ENCODE peak calls at places on chromosomes 16 and 17, in eight cellular contexts. One of them, this sample, is unnamed.
A peak's percentile ranks its signal among the peaks of the same experiment; 100 is the strongest.

GRCh38 chr17:2684549-2684948 is 27.0 kb downstream of the CLUH start:
- DNase-seq in lower leg skin: peak; percentile 83
- DNase-seq in left lung: no peak
- DNase-seq in heart right ventricle: no peak
- DNase-seq in fibroblast of the aortic adventitia: no peak
- DNase-seq in neural progenitor cell: peak; percentile 35
- DNase-seq in mucosa of descending colon: no peak
- DNase-seq in cardiac fibroblast: no peak
- DNase-seq in this sample: no peak

GRCh38 chr17:57051886-57052342 is 33.1 kb upstream of the AKAP1 start:
- DNase-seq in lower leg skin: no peak
- DNase-seq in left lung: no peak
- DNase-seq in heart right ventricle: no peak
- DNase-seq in fibroblast of the aortic adventitia: no peak
- DNase-seq in neural progenitor cell: peak; percentile 35
- DNase-seq in mucosa of descending colon: no peak
- DNase-seq in cardiac fibroblast: no peak
- DNase-seq in this sample: no peak

GRCh38 chr16:80804061-80804450 is 342 bp downstream of the CDYL2 start:
- DNase-seq in lower leg skin: no peak
- DNase-seq in left lung: peak; percentile 41
- DNase-seq in heart right ventricle: peak; percentile 59
- DNase-seq in fibroblast of the aortic adventitia: peak; percentile 52
- DNase-seq in neural progenitor cell: no peak
- DNase-seq in mucosa of descending colon: peak; percentile 62
- DNase-seq in cardiac fibroblast: peak; percentile 80
- DNase-seq in this sample: peak; percentile 70

GRCh38 chr16:73473713-73474112 is 425.8 kb upstream of the ZFHX3 start:
- DNase-seq in lower leg skin: no peak
- DNase-seq in left lung: no peak
- DNase-seq in heart right ventricle: no peak
- DNase-seq in fibroblast of the aortic adventitia: no peak
- DNase-seq in neural progenitor cell: no peak
- DNase-seq in mucosa of descending colon: no peak
- DNase-seq in cardiac fibroblast: no peak
- DNase-seq in this sample: no peak

GRCh38 chr17:65183736-65184135 is 46.6 kb downstream of the RGS9 start:
- DNase-seq in lower leg skin: no peak
- DNase-seq in left lung: no peak
- DNase-seq in heart right ventricle: no peak
- DNase-seq in fibroblast of the aortic adventitia: peak; percentile 17
- DNase-seq in neural progenitor cell: peak; percentile 76
- DNase-seq in mucosa of descending colon: no peak
- DNase-seq in cardiac fibroblast: peak; percentile 70
- DNase-seq in this sample: no peak

GRCh38 chr16:66266436-66267286 is 99.8 kb upstream of the CDH5 start:
- DNase-seq in lower leg skin: peak; percentile 95
- DNase-seq in left lung: peak; percentile 76
- DNase-seq in heart right ventricle: peak; percentile 67
- DNase-seq in fibroblast of the aortic adventitia: peak; percentile 98
- DNase-seq in neural progenitor cell: peak; percentile 48
- DNase-seq in mucosa of descending colon: peak; percentile 61
- DNase-seq in cardiac fibroblast: peak; percentile 91
- DNase-seq in this sample: no peak

GRCh38 chr16:77613115-77613514 is 109.2 kb upstream of the NUDT7 start:
- DNase-seq in lower leg skin: no peak
- DNase-seq in left lung: no peak
- DNase-seq in heart right ventricle: no peak
- DNase-seq in fibroblast of the aortic adventitia: peak; percentile 31
- DNase-seq in neural progenitor cell: no peak
- DNase-seq in mucosa of descending colon: no peak
- DNase-seq in cardiac fibroblast: no peak
- DNase-seq in this sample: no peak

GRCh38 chr17:65117384-65118035 is 19.7 kb upstream of the RGS9 start:
- DNase-seq in lower leg skin: no peak
- DNase-seq in left lung: no peak
- DNase-seq in heart right ventricle: no peak
- DNase-seq in fibroblast of the aortic adventitia: no peak
- DNase-seq in neural progenitor cell: no peak
- DNase-seq in mucosa of descending colon: no peak
- DNase-seq in cardiac fibroblast: no peak
- DNase-seq in this sample: no peak

GRCh38 chr16:10314811-10315210 is 71.0 kb upstream of the ATF7IP2 start:
- DNase-seq in lower leg skin: no peak
- DNase-seq in left lung: no peak
- DNase-seq in heart right ventricle: no peak
- DNase-seq in fibroblast of the aortic adventitia: peak; percentile 8
- DNase-seq in neural progenitor cell: no peak
- DNase-seq in mucosa of descending colon: no peak
- DNase-seq in cardiac fibroblast: peak; percentile 38
- DNase-seq in this sample: peak; percentile 16

GRCh38 chr16:87344931-87345631 is 27.9 kb upstream of the C16orf95 start:
- DNase-seq in lower leg skin: no peak
- DNase-seq in left lung: peak; percentile 63
- DNase-seq in heart right ventricle: no peak
- DNase-seq in fibroblast of the aortic adventitia: peak; percentile 20
- DNase-seq in neural progenitor cell: no peak
- DNase-seq in mucosa of descending colon: peak; percentile 73
- DNase-seq in cardiac fibroblast: peak; percentile 14
- DNase-seq in this sample: peak; percentile 79

GRCh38 chr17:17732892-17733670 is 51.8 kb downstream of the RAI1 start:
- DNase-seq in lower leg skin: no peak
- DNase-seq in left lung: no peak
- DNase-seq in heart right ventricle: no peak
- DNase-seq in fibroblast of the aortic adventitia: peak; percentile 76
- DNase-seq in neural progenitor cell: no peak
- DNase-seq in mucosa of descending colon: no peak
- DNase-seq in cardiac fibroblast: peak; percentile 65
- DNase-seq in this sample: no peak

GRCh38 chr17:1896243-1897163 is 66.7 kb downstream of the RPA1 start:
- DNase-seq in lower leg skin: no peak
- DNase-seq in left lung: no peak
- DNase-seq in heart right ventricle: no peak
- DNase-seq in fibroblast of the aortic adventitia: no peak
- DNase-seq in neural progenitor cell: no peak
- DNase-seq in mucosa of descending colon: no peak
- DNase-seq in cardiac fibroblast: no peak
- DNase-seq in this sample: no peak

GRCh38 chr17:78124081-78124835 is 4.3 kb downstream of the TMC6 start:
- DNase-seq in lower leg skin: no peak
- DNase-seq in left lung: no peak
- DNase-seq in heart right ventricle: peak; percentile 34
- DNase-seq in fibroblast of the aortic adventitia: no peak
- DNase-seq in neural progenitor cell: no peak
- DNase-seq in mucosa of descending colon: peak; percentile 79
- DNase-seq in cardiac fibroblast: no peak
- DNase-seq in this sample: no peak

GRCh38 chr16:83393196-83393981 is 414.4 kb upstream of the HSBP1 start:
- DNase-seq in lower leg skin: no peak
- DNase-seq in left lung: no peak
- DNase-seq in heart right ventricle: no peak
- DNase-seq in fibroblast of the aortic adventitia: peak; percentile 25
- DNase-seq in neural progenitor cell: peak; percentile 15
- DNase-seq in mucosa of descending colon: no peak
- DNase-seq in cardiac fibroblast: peak; percentile 19
- DNase-seq in this sample: no peak

GRCh38 chr17:73341350-73342056 is 29.7 kb upstream of the CDC42EP4 start:
- DNase-seq in lower leg skin: no peak
- DNase-seq in left lung: no peak
- DNase-seq in heart right ventricle: no peak
- DNase-seq in fibroblast of the aortic adventitia: no peak
- DNase-seq in neural progenitor cell: no peak
- DNase-seq in mucosa of descending colon: no peak
- DNase-seq in cardiac fibroblast: no peak
- DNase-seq in this sample: no peak

GRCh38 chr16:30722443-30722842 is 23.5 kb downstream of the SRCAP start:
- DNase-seq in lower leg skin: no peak
- DNase-seq in left lung: no peak
- DNase-seq in heart right ventricle: no peak
- DNase-seq in fibroblast of the aortic adventitia: no peak
- DNase-seq in neural progenitor cell: no peak
- DNase-seq in mucosa of descending colon: no peak
- DNase-seq in cardiac fibroblast: no peak
- DNase-seq in this sample: no peak

GRCh38 chr17:63442074-63442473 is 4.0 kb downstream of the CYB561 start:
- DNase-seq in lower leg skin: no peak
- DNase-seq in left lung: no peak
- DNase-seq in heart right ventricle: no peak
- DNase-seq in fibroblast of the aortic adventitia: no peak
- DNase-seq in neural progenitor cell: no peak
- DNase-seq in mucosa of descending colon: no peak
- DNase-seq in cardiac fibroblast: no peak
- DNase-seq in this sample: no peak

GRCh38 chr17:63440770-63441335 is 5.3 kb downstream of the CYB561 start:
- DNase-seq in lower leg skin: no peak
- DNase-seq in left lung: no peak
- DNase-seq in heart right ventricle: no peak
- DNase-seq in fibroblast of the aortic adventitia: no peak
- DNase-seq in neural progenitor cell: no peak
- DNase-seq in mucosa of descending colon: no peak
- DNase-seq in cardiac fibroblast: no peak
- DNase-seq in this sample: no peak

GRCh38 chr17:63443053-63443452 is 3.1 kb downstream of the CYB561 start:
- DNase-seq in lower leg skin: no peak
- DNase-seq in left lung: no peak
- DNase-seq in heart right ventricle: no peak
- DNase-seq in fibroblast of the aortic adventitia: no peak
- DNase-seq in neural progenitor cell: no peak
- DNase-seq in mucosa of descending colon: no peak
- DNase-seq in cardiac fibroblast: no peak
- DNase-seq in this sample: no peak

GRCh38 chr17:63441654-63442053 is 4.5 kb downstream of the CYB561 start:
- DNase-seq in lower leg skin: no peak
- DNase-seq in left lung: no peak
- DNase-seq in heart right ventricle: no peak
- DNase-seq in fibroblast of the aortic adventitia: no peak
- DNase-seq in neural progenitor cell: no peak
- DNase-seq in mucosa of descending colon: no peak
- DNase-seq in cardiac fibroblast: no peak
- DNase-seq in this sample: no peak

GRCh38 chr17:63442549-63443035 is 3.5 kb downstream of the CYB561 start:
- DNase-seq in lower leg skin: no peak
- DNase-seq in left lung: no peak
- DNase-seq in heart right ventricle: no peak
- DNase-seq in fibroblast of the aortic adventitia: no peak
- DNase-seq in neural progenitor cell: peak; percentile 67
- DNase-seq in mucosa of descending colon: no peak
- DNase-seq in cardiac fibroblast: no peak
- DNase-seq in this sample: peak; percentile 30
- TF ChIP-seq CTCF in lower leg skin: no peak
- TF ChIP-seq CTCF in left lung: no peak
- TF ChIP-seq CTCF in heart right ventricle: no peak
- TF ChIP-seq CTCF in fibroblast of the aortic adventitia: no peak
- TF ChIP-seq CTCF in neural progenitor cell: peak; percentile 41
- TF ChIP-seq CTCF in mucosa of descending colon: no peak
- TF ChIP-seq CTCF in cardiac fibroblast: peak; percentile 11
- TF ChIP-seq CTCF in this sample: no peak

GRCh38 chr17:50117202-50118040 is 12.5 kb downstream of the SAMD14 start:
- DNase-seq in lower leg skin: no peak
- DNase-seq in left lung: no peak
- DNase-seq in heart right ventricle: peak; percentile 66
- DNase-seq in fibroblast of the aortic adventitia: peak; percentile 50
- DNase-seq in neural progenitor cell: peak; percentile 92
- DNase-seq in mucosa of descending colon: peak; percentile 69
- DNase-seq in cardiac fibroblast: peak; percentile 65
- DNase-seq in this sample: peak; percentile 71
- TF ChIP-seq CTCF in lower leg skin: no peak
- TF ChIP-seq CTCF in left lung: peak; percentile 56
- TF ChIP-seq CTCF in heart right ventricle: peak; percentile 22
- TF ChIP-seq CTCF in fibroblast of the aortic adventitia: peak; percentile 56
- TF ChIP-seq CTCF in neural progenitor cell: peak; percentile 66
- TF ChIP-seq CTCF in mucosa of descending colon: peak; percentile 60
- TF ChIP-seq CTCF in cardiac fibroblast: peak; percentile 28
- TF ChIP-seq CTCF in this sample: peak; percentile 77

GRCh38 chr17:19546289-19547065 is 12.8 kb downstream of the SLC47A1 start:
- DNase-seq in lower leg skin: no peak
- DNase-seq in left lung: peak; percentile 56
- DNase-seq in heart right ventricle: peak; percentile 33
- DNase-seq in fibroblast of the aortic adventitia: no peak
- DNase-seq in neural progenitor cell: peak; percentile 20
- DNase-seq in mucosa of descending colon: no peak
- DNase-seq in cardiac fibroblast: peak; percentile 34
- DNase-seq in this sample: peak; percentile 11
- TF ChIP-seq CTCF in lower leg skin: no peak
- TF ChIP-seq CTCF in left lung: no peak
- TF ChIP-seq CTCF in heart right ventricle: no peak
- TF ChIP-seq CTCF in fibroblast of the aortic adventitia: no peak
- TF ChIP-seq CTCF in neural progenitor cell: peak; percentile 23
- TF ChIP-seq CTCF in mucosa of descending colon: no peak
- TF ChIP-seq CTCF in cardiac fibroblast: no peak
- TF ChIP-seq CTCF in this sample: no peak

DNA sequence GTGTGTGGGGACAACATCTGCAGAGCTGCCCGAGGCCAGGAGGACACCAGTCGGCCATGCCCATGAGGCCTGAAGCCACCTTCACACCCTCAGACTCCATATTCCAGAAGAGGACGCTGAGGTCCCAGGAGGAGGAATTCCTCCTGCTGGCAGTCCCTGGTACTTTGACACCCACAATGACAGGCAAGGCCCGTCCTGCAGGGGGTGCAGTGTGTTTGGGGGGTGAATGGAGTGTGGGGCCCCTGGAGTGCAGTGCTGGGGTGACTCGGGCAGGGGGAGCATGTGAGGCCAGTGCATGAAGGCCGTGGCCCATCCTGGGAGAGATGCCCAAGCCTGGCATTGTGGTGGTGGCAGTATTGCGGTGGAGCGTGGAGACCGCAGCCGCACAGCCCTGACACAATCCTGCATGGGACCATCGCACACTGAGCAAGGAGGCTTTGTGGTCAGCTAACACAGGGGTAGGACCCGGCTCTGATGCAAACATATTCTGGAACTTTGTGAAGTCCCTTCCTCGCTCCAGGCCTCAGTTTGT is 52.2 kb downstream of the ZDHHC7 start:
- DNase-seq in lower leg skin: no peak
- DNase-seq in left lung: no peak
- DNase-seq in heart right ventricle: no peak
- DNase-seq in fibroblast of the aortic adventitia: no peak
- DNase-seq in neural progenitor cell: no peak
- DNase-seq in mucosa of descending colon: no peak
- DNase-seq in cardiac fibroblast: no peak
- DNase-seq in this sample: no peak
- TF ChIP-seq CTCF in lower leg skin: no peak
- TF ChIP-seq CTCF in left lung: no peak
- TF ChIP-seq CTCF in heart right ventricle: no peak
- TF ChIP-seq CTCF in fibroblast of the aortic adventitia: no peak
- TF ChIP-seq CTCF in neural progenitor cell: peak; percentile 37
- TF ChIP-seq CTCF in mucosa of descending colon: no peak
- TF ChIP-seq CTCF in cardiac fibroblast: peak; percentile 31
- TF ChIP-seq CTCF in this sample: no peak

GRCh38 chr17:39739885-39740356 is 2.2 kb downstream of the GRB7 start:
- DNase-seq in lower leg skin: no peak
- DNase-seq in left lung: no peak
- DNase-seq in heart right ventricle: no peak
- DNase-seq in fibroblast of the aortic adventitia: no peak
- DNase-seq in neural progenitor cell: peak; percentile 18
- DNase-seq in mucosa of descending colon: no peak
- DNase-seq in cardiac fibroblast: peak; percentile 13
- DNase-seq in this sample: no peak
- TF ChIP-seq CTCF in lower leg skin: no peak
- TF ChIP-seq CTCF in left lung: no peak
- TF ChIP-seq CTCF in heart right ventricle: no peak
- TF ChIP-seq CTCF in fibroblast of the aortic adventitia: no peak
- TF ChIP-seq CTCF in neural progenitor cell: no peak
- TF ChIP-seq CTCF in mucosa of descending colon: no peak
- TF ChIP-seq CTCF in cardiac fibroblast: no peak
- TF ChIP-seq CTCF in this sample: no peak

This sample was measured in activated CD8-positive, alpha-beta T cell treated with anti-CD3 and anti-CD28 coated beads for 36 hours.